ENCODE peak calls at places on chromosomes 3 and 15, in seven cellular contexts. N, I, B, H, G, M and X are unnamed samples.

GRCh38 chr15:25239471-25240345 is 199.1 kb downstream of the UBE3A start:
- DNase-seq in N (no peak), I (no peak), B (no peak), H (no peak), G (no peak), M (no peak), X (no peak)

GRCh38 chr15:69664572-69665326 is 212.1 kb downstream of the RPLP1 start:
- DNase-seq in N (no peak), I (no peak), B (no peak), H (no peak), G (peak), M (peak), X (no peak)

GRCh38 chr3:148773805-148774204 is 53.8 kb upstream of the CPB1 start:
- DNase-seq in N (no peak), I (no peak), B (no peak), H (no peak), G (no peak), M (no peak), X (no peak)

GRCh38 chr3:99211309-99211708 is 309.8 kb upstream of the DCBLD2 start:
- DNase-seq in N (no peak), I (no peak), B (no peak), H (no peak), G (no peak), M (no peak), X (no peak)

GRCh38 chr15:45197512-45197911 is 9.7 kb upstream of the SHF start:
- DNase-seq in N (no peak), I (no peak), B (no peak), H (no peak), G (no peak), M (no peak), X (no peak)

GRCh38 chr15:25060996-25061620 is 106.3 kb downstream of the SNRPN start:
- DNase-seq in N (no peak), I (no peak), B (no peak), H (no peak), G (no peak), M (no peak), X (no peak)

GRCh38 chr15:62509395-62509973 is 344.4 kb upstream of the C2CD4B start:
- DNase-seq in N (no peak), I (no peak), B (no peak), H (no peak), G (no peak), M (no peak), X (no peak)

GRCh38 chr3:39138804-39139415 is 14.5 kb downstream of the CSRNP1 start:
- DNase-seq in N (no peak), I (no peak), B (no peak), H (peak), G (no peak), M (no peak), X (no peak)

GRCh38 chr15:76366714-76367113 is 30.1 kb downstream of the ISL2 start:
- DNase-seq in N (no peak), I (no peak), B (no peak), H (no peak), G (no peak), M (no peak), X (peak)

GRCh38 chr15:63407612-63408011 is 26.0 kb upstream of the CA12 start:
- DNase-seq in N (no peak), I (no peak), B (no peak), H (no peak), G (no peak), M (peak), X (no peak)

GRCh38 chr3:151550025-151550618 is 89.3 kb upstream of the IGSF10 start:
- DNase-seq in N (no peak), I (no peak), B (no peak), H (no peak), G (no peak), M (no peak), X (no peak)

GRCh38 chr15:31887246-31887645 is 143.1 kb upstream of the CHRNA7 start:
- DNase-seq in N (no peak), I (no peak), B (no peak), H (no peak), G (no peak), M (no peak), X (no peak)

GRCh38 chr15:46682969-46683791 is 1034.1 kb upstream of the SEMA6D start:
- DNase-seq in N (no peak), I (no peak), B (no peak), H (no peak), G (no peak), M (no peak), X (no peak)

GRCh38 chr3:14441240-14441919 is 39.0 kb downstream of the SLC6A6 start:
- DNase-seq in N (no peak), I (no peak), B (no peak), H (no peak), G (no peak), M (no peak), X (no peak)

GRCh38 chr3:123156276-123156995 is 45.3 kb upstream of the SEC22A start:
- DNase-seq in N (no peak), I (no peak), B (no peak), H (no peak), G (no peak), M (no peak), X (no peak)

GRCh38 chr15:82139823-82140268 is 94.0 kb upstream of the MEX3B start:
- DNase-seq in N (no peak), I (peak), B (no peak), H (no peak), G (peak), M (peak), X (peak)

GRCh38 chr3:89679686-89680085 is 572.3 kb downstream of the EPHA3 start:
- DNase-seq in N (no peak), I (no peak), B (no peak), H (no peak), G (no peak), M (no peak), X (peak)

GRCh38 chr3:50674349-50675178 is at the start of gene DOCK3:
- DNase-seq in N (peak), I (peak), B (no peak), H (no peak), G (no peak), M (peak), X (peak)

GRCh38 chr3:167876603-167877325 is 141.2 kb downstream of the SERPINI1 start:
- DNase-seq in N (no peak), I (peak), B (peak), H (no peak), G (peak), M (no peak), X (peak)

GRCh38 chr3:102336130-102336529 is 98.7 kb upstream of the ZPLD1 start:
- DNase-seq in N (no peak), I (no peak), B (no peak), H (no peak), G (no peak), M (no peak), X (no peak)

GRCh38 chr3:42226470-42227425 is 39.2 kb downstream of the CCK start:
- DNase-seq in N (no peak), I (no peak), B (no peak), H (no peak), G (no peak), M (peak), X (no peak)